ENCODE peak calls at places on chromosome 6, in six cellular contexts. One of them, this sample, is unnamed.

GRCh38 chr6:157019733-157020132 is 242.6 kb downstream of the ARID1B start:
- DNase-seq in activated CD4-positive, alpha-beta memory T cell treated with anti-CD3 and anti-CD28 coated beads, Interleukin-2, amount 10 ng/mL, durations not matched to agents 7 days and 5 days: no peak
- DNase-seq in B cell: peak
- DNase-seq in HT1080: peak
- DNase-seq in hippocampal formation: no peak
- DNase-seq in heart right ventricle: no peak
- DNase-seq in this sample: peak

GRCh38 chr6:43269273-43270007 is 26.2 kb downstream of the TTBK1 start:
- DNase-seq in activated CD4-positive, alpha-beta memory T cell treated with anti-CD3 and anti-CD28 coated beads, Interleukin-2, amount 10 ng/mL, durations not matched to agents 7 days and 5 days: peak
- DNase-seq in B cell: peak
- DNase-seq in HT1080: no peak
- DNase-seq in hippocampal formation: no peak
- DNase-seq in heart right ventricle: peak
- DNase-seq in this sample: no peak

GRCh38 chr6:119215885-119216590 is 133.5 kb downstream of the MAN1A1 start:
- DNase-seq in activated CD4-positive, alpha-beta memory T cell treated with anti-CD3 and anti-CD28 coated beads, Interleukin-2, amount 10 ng/mL, durations not matched to agents 7 days and 5 days: no peak
- DNase-seq in B cell: no peak
- DNase-seq in HT1080: no peak
- DNase-seq in hippocampal formation: no peak
- DNase-seq in heart right ventricle: no peak
- DNase-seq in this sample: no peak

GRCh38 chr6:96391776-96392175 is 129.8 kb upstream of the UFL1 start:
- DNase-seq in activated CD4-positive, alpha-beta memory T cell treated with anti-CD3 and anti-CD28 coated beads, Interleukin-2, amount 10 ng/mL, durations not matched to agents 7 days and 5 days: no peak
- DNase-seq in B cell: no peak
- DNase-seq in HT1080: peak
- DNase-seq in hippocampal formation: peak
- DNase-seq in heart right ventricle: no peak
- DNase-seq in this sample: no peak

GRCh38 chr6:138692058-138692977 is 81.3 kb upstream of the CCDC28A start:
- DNase-seq in activated CD4-positive, alpha-beta memory T cell treated with anti-CD3 and anti-CD28 coated beads, Interleukin-2, amount 10 ng/mL, durations not matched to agents 7 days and 5 days: peak
- DNase-seq in B cell: peak
- DNase-seq in HT1080: peak
- DNase-seq in hippocampal formation: peak
- DNase-seq in heart right ventricle: peak
- DNase-seq in this sample: no peak

GRCh38 chr6:42046491-42047219 is 3.7 kb upstream of the TAF8 start:
- DNase-seq in activated CD4-positive, alpha-beta memory T cell treated with anti-CD3 and anti-CD28 coated beads, Interleukin-2, amount 10 ng/mL, durations not matched to agents 7 days and 5 days: no peak
- DNase-seq in B cell: no peak
- DNase-seq in HT1080: no peak
- DNase-seq in hippocampal formation: no peak
- DNase-seq in heart right ventricle: no peak
- DNase-seq in this sample: no peak

GRCh38 chr6:97437087-97437486 is 154.1 kb upstream of the MMS22L start:
- DNase-seq in activated CD4-positive, alpha-beta memory T cell treated with anti-CD3 and anti-CD28 coated beads, Interleukin-2, amount 10 ng/mL, durations not matched to agents 7 days and 5 days: no peak
- DNase-seq in B cell: no peak
- DNase-seq in HT1080: peak
- DNase-seq in hippocampal formation: peak
- DNase-seq in heart right ventricle: no peak
- DNase-seq in this sample: no peak

GRCh38 chr6:1987640-1988039 is 257.8 kb downstream of the GMDS start:
- DNase-seq in activated CD4-positive, alpha-beta memory T cell treated with anti-CD3 and anti-CD28 coated beads, Interleukin-2, amount 10 ng/mL, durations not matched to agents 7 days and 5 days: no peak
- DNase-seq in B cell: no peak
- DNase-seq in HT1080: peak
- DNase-seq in hippocampal formation: no peak
- DNase-seq in heart right ventricle: no peak
- DNase-seq in this sample: no peak

GRCh38 chr6:34602318-34603111 is 46.4 kb upstream of the SPDEF start:
- DNase-seq in activated CD4-positive, alpha-beta memory T cell treated with anti-CD3 and anti-CD28 coated beads, Interleukin-2, amount 10 ng/mL, durations not matched to agents 7 days and 5 days: no peak
- DNase-seq in B cell: no peak
- DNase-seq in HT1080: peak
- DNase-seq in hippocampal formation: no peak
- DNase-seq in heart right ventricle: no peak
- DNase-seq in this sample: no peak

GRCh38 chr6:143252961-143253360 is 192.3 kb downstream of the AIG1 start:
- DNase-seq in activated CD4-positive, alpha-beta memory T cell treated with anti-CD3 and anti-CD28 coated beads, Interleukin-2, amount 10 ng/mL, durations not matched to agents 7 days and 5 days: no peak
- DNase-seq in B cell: no peak
- DNase-seq in HT1080: no peak
- DNase-seq in hippocampal formation: no peak
- DNase-seq in heart right ventricle: no peak
- DNase-seq in this sample: no peak